ENCODE peak calls at places on chromosomes 6 and 20, in nine cellular contexts. I is hepatocyte; G is CD8-positive, alpha-beta memory T cell; F is H9; U is Peyer's patch; B is transverse colon; A is CD8-positive, alpha-beta T cell; Z is heart left ventricle; E is tibial artery. S is an unnamed sample.

GRCh38 chr6:1595271-1596087 is 14.2 kb upstream of the FOXC1 start:
- DNase-seq in U (peak), Z (no peak), A (no peak), G (no peak), F (no peak), E (peak), B (no peak), I (no peak), S (no peak)

GRCh38 chr6:161922631-161923119 is 648.8 kb upstream of the AGPAT4 start:
- DNase-seq in U (peak), B (peak), F (peak), I (peak), E (no peak), A (no peak), G (no peak), Z (no peak), S (peak)

GRCh38 chr6:111987295-111987694 is 66.6 kb upstream of the CCN6 start:
- DNase-seq in I (no peak), F (no peak), B (no peak), E (no peak), Z (no peak), G (no peak), A (no peak), U (no peak), S (no peak)

GRCh38 chr6:65531545-65531944 is 175.5 kb downstream of the EYS start:
- DNase-seq in F (no peak), I (no peak), A (no peak), G (no peak), E (no peak), B (no peak), U (no peak), Z (no peak), S (no peak)

GRCh38 chr6:109336221-109336955 is 45.9 kb downstream of the CD164 start:
- DNase-seq in I (no peak), U (peak), B (peak), G (no peak), A (no peak), Z (no peak), F (no peak), E (no peak), S (no peak)

GRCh38 chr6:1756472-1757129 is 146.9 kb downstream of the FOXC1 start:
- DNase-seq in E (no peak), U (no peak), Z (no peak), A (no peak), I (no peak), B (no peak), G (no peak), F (no peak), S (no peak)

GRCh38 chr6:136534268-136534667 is 16.0 kb downstream of the MAP7 start:
- DNase-seq in E (no peak), G (no peak), I (no peak), A (no peak), F (no peak), U (no peak), B (no peak), Z (no peak), S (no peak)

GRCh38 chr20:5991623-5992441 is 41.4 kb downstream of the MCM8 start:
- DNase-seq in U (no peak), I (peak), E (no peak), A (no peak), G (no peak), F (no peak), Z (no peak), B (no peak), S (no peak)

GRCh38 chr6:37860226-37860839 is 40.8 kb downstream of the ZFAND3 start:
- DNase-seq in G (peak), E (no peak), B (no peak), A (no peak), U (peak), Z (no peak), F (no peak), I (peak), S (no peak)

GRCh38 chr6:133396630-133397335 is 155.6 kb downstream of the EYA4 start:
- DNase-seq in U (no peak), E (no peak), B (no peak), A (no peak), G (no peak), I (no peak), Z (no peak), F (no peak), S (no peak)

GRCh38 chr6:56507517-56507916 is 135.2 kb downstream of the DST start:
- DNase-seq in A (no peak), E (peak), U (no peak), B (no peak), G (no peak), I (no peak), Z (no peak), F (no peak), S (no peak)

DNA sequence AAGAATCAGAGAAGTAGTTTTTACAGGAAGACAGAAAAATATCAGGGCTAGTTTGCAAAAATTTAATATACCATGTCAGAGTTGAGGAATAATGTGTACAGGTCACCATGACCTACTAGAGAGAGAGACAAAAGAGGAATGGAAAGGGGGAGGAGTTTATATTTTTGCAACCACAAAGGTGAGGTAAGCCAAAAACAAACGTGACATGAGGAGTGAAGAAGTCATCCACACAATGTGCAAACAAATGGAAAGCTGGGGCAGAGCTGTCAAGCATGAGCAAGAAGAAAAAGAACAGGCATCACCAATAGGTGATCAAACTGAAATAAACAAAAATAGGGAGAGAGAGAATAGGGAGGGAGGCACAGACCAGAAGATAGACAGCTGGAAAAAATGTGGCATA is 15.6 kb downstream of the RARS2 start:
- DNase-seq in Z (no peak), G (no peak), U (no peak), F (no peak), A (no peak), B (no peak), E (no peak), I (no peak), S (no peak)
- H3K27ac ChIP-seq in Z (no peak), G (no peak), U (no peak), F (no peak), A (no peak), B (no peak), E (no peak), I (peak), S (no peak)

GRCh38 chr20:49810491-49811190 is 2.0 kb upstream of the SLC9A8 start:
- DNase-seq in F (no peak), B (no peak), E (no peak), I (no peak), Z (no peak), G (no peak), A (no peak), U (peak), S (no peak)
- H3K27ac ChIP-seq in F (no peak), B (no peak), E (no peak), I (no peak), Z (peak), G (no peak), A (no peak), U (no peak), S (no peak)

DNA sequence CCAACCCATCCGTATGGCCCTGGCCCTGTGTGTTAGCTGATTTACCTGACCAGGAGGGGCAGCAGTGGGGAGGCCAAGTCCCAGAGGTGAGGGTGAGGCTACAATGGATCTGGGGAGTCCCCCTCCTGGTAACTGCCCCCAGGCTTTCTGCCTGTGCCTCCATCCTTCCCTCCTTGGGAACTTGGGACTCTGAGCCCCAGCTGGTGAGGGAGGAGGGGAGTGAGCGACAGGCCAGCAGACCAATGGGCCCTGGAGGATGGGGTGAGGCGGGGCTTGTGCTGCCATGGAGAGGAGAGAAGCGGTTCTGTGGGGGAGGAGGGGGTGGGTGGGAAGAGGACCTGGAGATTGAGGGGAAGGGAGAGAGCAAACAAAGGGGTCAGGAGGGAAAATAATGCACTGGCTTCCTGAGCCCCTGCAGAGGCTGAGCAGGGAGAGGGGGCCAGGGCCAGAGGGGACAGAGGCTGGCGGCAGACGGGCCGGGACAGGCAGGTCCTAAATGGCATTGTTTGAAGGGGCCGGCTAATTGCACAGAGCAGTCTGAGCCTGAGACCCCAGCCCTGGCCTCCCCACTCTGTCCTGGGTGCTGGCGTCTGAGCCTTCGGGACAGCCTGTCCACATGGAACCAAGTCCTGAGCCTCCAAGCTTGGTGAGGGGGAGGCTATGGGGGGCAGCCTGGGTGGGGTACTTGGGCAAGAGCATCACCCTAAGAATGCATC is 17.5 kb downstream of the DNMT3B start:
- DNase-seq in Z (no peak), F (peak), A (no peak), B (no peak), U (no peak), I (no peak), E (no peak), G (no peak), S (no peak)
- H3K27ac ChIP-seq in Z (no peak), F (no peak), A (no peak), B (no peak), U (no peak), I (no peak), E (no peak), G (no peak), S (no peak)

DNA sequence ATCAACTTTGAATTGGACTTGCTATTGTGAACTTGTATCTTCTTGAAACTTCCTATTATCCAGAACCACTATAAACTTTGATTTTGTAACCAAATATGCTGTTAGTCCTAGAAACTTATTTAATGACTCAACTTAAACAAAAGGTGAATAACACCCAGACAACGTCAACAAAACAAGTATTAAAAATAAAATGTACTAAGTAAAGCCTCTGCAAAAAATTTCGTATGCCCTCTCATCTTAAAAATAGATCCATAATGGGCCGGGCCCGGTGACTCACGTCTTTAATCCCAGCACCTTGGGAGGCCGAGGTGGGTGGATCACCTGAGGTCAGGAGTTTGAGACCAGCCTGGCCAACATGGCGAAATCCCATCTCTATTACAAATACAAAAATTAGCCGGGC is 401.7 kb downstream of the ESR1 start:
- DNase-seq in U (no peak), Z (no peak), A (no peak), G (no peak), B (no peak), E (no peak), F (no peak), I (no peak), S (no peak)
- H3K27ac ChIP-seq in U (no peak), Z (no peak), A (no peak), G (no peak), B (no peak), E (peak), F (no peak), I (no peak), S (no peak)

DNA sequence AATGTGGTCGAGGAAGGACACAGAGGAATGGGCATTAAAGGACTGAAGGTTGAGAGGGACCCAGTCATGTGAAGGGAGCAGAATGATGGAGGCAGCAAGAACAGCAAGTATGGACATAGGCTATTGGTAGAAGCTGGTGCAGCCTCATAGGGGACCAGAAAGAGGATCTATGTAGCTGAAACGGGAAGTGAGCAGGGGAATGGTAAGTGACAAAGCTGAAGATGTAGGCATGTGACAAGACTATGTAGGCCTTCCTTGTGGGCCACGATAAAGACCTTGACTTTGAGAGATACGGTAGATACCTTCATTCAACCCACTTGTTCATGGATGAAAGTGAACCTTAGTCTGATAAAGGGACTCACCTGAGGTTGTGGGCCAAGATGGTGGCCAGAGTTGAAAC is 3.5 kb downstream of the CTNNBL1 start:
- DNase-seq in Z (no peak), I (no peak), A (no peak), B (no peak), G (no peak), F (no peak), E (no peak), U (no peak), S (no peak)
- H3K27ac ChIP-seq in Z (no peak), I (no peak), A (no peak), B (no peak), G (no peak), F (no peak), E (no peak), U (no peak), S (no peak)

GRCh38 chr20:63848003-63848911 is 13.0 kb upstream of the ABHD16B start:
- DNase-seq in E (peak), F (peak), G (no peak), Z (peak), B (no peak), U (no peak), A (no peak), I (no peak), S (no peak)

GRCh38 chr20:63846938-63847373 is 14.3 kb upstream of the ABHD16B start:
- DNase-seq in G (no peak), A (no peak), Z (no peak), E (no peak), B (no peak), I (no peak), U (no peak), F (no peak), S (no peak)

GRCh38 chr20:63847374-63848002 is 13.8 kb upstream of the ABHD16B start:
- DNase-seq in G (no peak), Z (peak), A (no peak), U (no peak), B (no peak), E (no peak), I (no peak), F (peak), S (no peak)

GRCh38 chr20:63844384-63845025 is 13.4 kb upstream of the ZBTB46 start:
- DNase-seq in Z (peak), I (no peak), G (no peak), E (peak), A (no peak), B (no peak), F (no peak), U (no peak), S (no peak)

GRCh38 chr20:63846128-63846771 is 15.0 kb upstream of the ABHD16B start:
- DNase-seq in I (peak), F (peak), E (peak), B (no peak), U (no peak), Z (peak), A (no peak), G (no peak), S (no peak)
- H3K27ac ChIP-seq in I (peak), F (no peak), E (no peak), B (peak), U (peak), Z (peak), A (no peak), G (peak), S (no peak)